ENCODE peak calls at places on chromosomes 4 and X, in four cellular contexts. One of them, this sample, is unnamed.

GRCh38 chr4:161546902-161547301 is 616.9 kb downstream of the FSTL5 start:
- DNase-seq in PC-3: no peak
- DNase-seq in SK-N-SH: no peak
- DNase-seq in HCT116: no peak
- DNase-seq in this sample: no peak

GRCh38 chr4:162409048-162409447 is 245.2 kb upstream of the FSTL5 start:
- DNase-seq in SK-N-SH: no peak
- DNase-seq in PC-3: no peak
- DNase-seq in HCT116: no peak
- DNase-seq in this sample: no peak

GRCh38 chr4:86235549-86235948 is 124.3 kb downstream of the MAPK10 start:
- DNase-seq in PC-3: no peak
- DNase-seq in HCT116: no peak
- DNase-seq in SK-N-SH: no peak
- DNase-seq in this sample: no peak

GRCh38 chrX:40471965-40472648 is 108.7 kb upstream of the ATP6AP2 start:
- DNase-seq in SK-N-SH: peak
- DNase-seq in PC-3: peak
- DNase-seq in HCT116: no peak
- DNase-seq in this sample: peak

GRCh38 chrX:24375732-24376131 is 15.3 kb downstream of the SUPT20HL1 start:
- DNase-seq in HCT116: no peak
- DNase-seq in PC-3: no peak
- DNase-seq in SK-N-SH: no peak
- DNase-seq in this sample: no peak

GRCh38 chr4:21888195-21888976 is 60.2 kb downstream of the KCNIP4 start:
- DNase-seq in SK-N-SH: no peak
- DNase-seq in HCT116: no peak
- DNase-seq in PC-3: peak
- DNase-seq in this sample: peak

GRCh38 chrX:1012678-1013300 is 199.7 kb downstream of the CRLF2 start:
- DNase-seq in SK-N-SH: no peak
- DNase-seq in HCT116: no peak
- DNase-seq in PC-3: no peak
- DNase-seq in this sample: no peak

GRCh38 chr4:32161382-32161781 is 1441.2 kb downstream of the PCDH7 start:
- DNase-seq in SK-N-SH: no peak
- DNase-seq in PC-3: peak
- DNase-seq in HCT116: no peak
- DNase-seq in this sample: no peak

GRCh38 chrX:153580700-153581386 is 18.1 kb downstream of the CCNQ start:
- DNase-seq in HCT116: no peak
- DNase-seq in PC-3: no peak
- DNase-seq in SK-N-SH: no peak
- DNase-seq in this sample: no peak

GRCh38 chr4:74365761-74366160 is 816 bp downstream of the EREG start:
- DNase-seq in SK-N-SH: peak
- DNase-seq in PC-3: no peak
- DNase-seq in HCT116: no peak
- DNase-seq in this sample: no peak

GRCh38 chrX:115067812-115068211 is 50.4 kb upstream of the IL13RA2 start:
- DNase-seq in PC-3: no peak
- DNase-seq in SK-N-SH: no peak
- DNase-seq in HCT116: no peak
- DNase-seq in this sample: no peak

GRCh38 chr4:9847971-9848764 is 66.7 kb downstream of the DRD5 start:
- DNase-seq in HCT116: no peak
- DNase-seq in PC-3: no peak
- DNase-seq in SK-N-SH: no peak
- DNase-seq in this sample: no peak

GRCh38 chr4:138953962-138954371 is 61.6 kb upstream of the NOCT start:
- DNase-seq in SK-N-SH: no peak
- DNase-seq in HCT116: no peak
- DNase-seq in PC-3: peak
- DNase-seq in this sample: no peak

GRCh38 chrX:106875151-106875550 is 28.0 kb downstream of the RIPPLY1 start:
- DNase-seq in HCT116: no peak
- DNase-seq in PC-3: no peak
- DNase-seq in SK-N-SH: no peak
- DNase-seq in this sample: no peak

GRCh38 chr4:121140712-121141111 is 23.4 kb downstream of the TNIP3 start:
- DNase-seq in PC-3: no peak
- DNase-seq in SK-N-SH: no peak
- DNase-seq in HCT116: no peak
- DNase-seq in this sample: no peak

GRCh38 chr4:184792950-184793555 is 32.7 kb downstream of the ACSL1 start:
- DNase-seq in SK-N-SH: no peak
- DNase-seq in HCT116: peak
- DNase-seq in PC-3: peak
- DNase-seq in this sample: no peak

GRCh38 chr4:157978680-157979361 is 194.0 kb downstream of the GASK1B start:
- DNase-seq in PC-3: peak
- DNase-seq in SK-N-SH: peak
- DNase-seq in HCT116: peak
- DNase-seq in this sample: peak

GRCh38 chrX:70042399-70043371 is 7.1 kb downstream of the AWAT2 start:
- DNase-seq in SK-N-SH: no peak
- DNase-seq in HCT116: peak
- DNase-seq in PC-3: peak
- DNase-seq in this sample: no peak

GRCh38 chr4:118033148-118034060 is 882 bp upstream of the NDST3 start:
- DNase-seq in HCT116: peak
- DNase-seq in SK-N-SH: peak
- DNase-seq in PC-3: peak
- DNase-seq in this sample: no peak

GRCh38 chrX:9189286-9189685 is 155.4 kb upstream of the FAM9B start:
- DNase-seq in PC-3: no peak
- DNase-seq in SK-N-SH: no peak
- DNase-seq in HCT116: no peak
- DNase-seq in this sample: no peak

GRCh38 chr4:101914761-101915160 is 124.2 kb downstream of the BANK1 start:
- DNase-seq in HCT116: no peak
- DNase-seq in SK-N-SH: no peak
- DNase-seq in PC-3: no peak
- DNase-seq in this sample: no peak

GRCh38 chrX:129233791-129234190 is 289.5 kb downstream of the SMARCA1 start:
- DNase-seq in PC-3: no peak
- DNase-seq in HCT116: no peak
- DNase-seq in SK-N-SH: no peak
- DNase-seq in this sample: no peak

GRCh38 chr4:176489001-176489400 is 169.2 kb downstream of the SPCS3 start:
- DNase-seq in SK-N-SH: no peak
- DNase-seq in HCT116: no peak
- DNase-seq in PC-3: no peak
- DNase-seq in this sample: no peak

GRCh38 chr4:2280531-2281300 is 18.8 kb upstream of the MXD4 start:
- DNase-seq in SK-N-SH: no peak
- DNase-seq in PC-3: no peak
- DNase-seq in HCT116: no peak
- DNase-seq in this sample: no peak
- TF ChIP-seq CTCF in SK-N-SH: peak
- TF ChIP-seq CTCF in PC-3: peak
- TF ChIP-seq CTCF in HCT116: no peak
- TF ChIP-seq CTCF in this sample: no peak

GRCh38 chr4:24971192-24971591 is 58.4 kb upstream of the CCDC149 start:
- DNase-seq in HCT116: no peak
- DNase-seq in SK-N-SH: no peak
- DNase-seq in PC-3: peak
- DNase-seq in this sample: no peak
- TF ChIP-seq EZH2phosphoT487 in HCT116: no peak
- TF ChIP-seq EZH2phosphoT487 in SK-N-SH: no peak
- TF ChIP-seq EZH2phosphoT487 in PC-3: no peak
- TF ChIP-seq EZH2phosphoT487 in this sample: no peak

GRCh38 chrX:50211510-50211909 is 6.9 kb downstream of the CCNB3 start:
- DNase-seq in SK-N-SH: no peak
- DNase-seq in PC-3: peak
- DNase-seq in HCT116: no peak
- DNase-seq in this sample: no peak
- TF ChIP-seq CTCF in SK-N-SH: peak
- TF ChIP-seq CTCF in PC-3: peak
- TF ChIP-seq CTCF in HCT116: peak
- TF ChIP-seq CTCF in this sample: no peak

GRCh38 chr4:187366530-187367279 is 628.9 kb upstream of the ZFP42 start:
- DNase-seq in HCT116: no peak
- DNase-seq in SK-N-SH: no peak
- DNase-seq in PC-3: no peak
- DNase-seq in this sample: no peak

DNA sequence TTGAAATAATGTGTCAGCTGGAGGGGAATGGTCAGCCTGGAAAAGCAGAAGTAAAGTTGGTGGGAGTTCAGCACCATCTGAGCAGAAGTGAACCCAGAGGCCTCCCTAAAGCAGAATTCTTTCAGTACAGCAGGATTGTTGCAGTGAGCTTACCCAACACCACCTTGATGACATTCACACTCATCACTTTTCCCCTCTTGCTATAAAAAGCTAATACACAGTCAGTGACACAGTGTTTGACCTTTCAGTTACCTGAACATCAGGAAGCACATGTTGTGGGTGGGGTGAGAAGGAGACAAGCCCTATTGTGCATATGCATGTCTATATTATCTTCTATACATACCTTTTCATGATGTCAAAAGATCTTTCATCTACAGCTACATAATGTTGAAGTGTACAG is 624.7 kb upstream of the ZFP42 start:
- DNase-seq in PC-3: no peak
- DNase-seq in SK-N-SH: no peak
- DNase-seq in HCT116: no peak
- DNase-seq in this sample: peak
- TF ChIP-seq EZH2phosphoT487 in PC-3: no peak
- TF ChIP-seq EZH2phosphoT487 in SK-N-SH: no peak
- TF ChIP-seq EZH2phosphoT487 in HCT116: no peak
- TF ChIP-seq EZH2phosphoT487 in this sample: no peak

DNA sequence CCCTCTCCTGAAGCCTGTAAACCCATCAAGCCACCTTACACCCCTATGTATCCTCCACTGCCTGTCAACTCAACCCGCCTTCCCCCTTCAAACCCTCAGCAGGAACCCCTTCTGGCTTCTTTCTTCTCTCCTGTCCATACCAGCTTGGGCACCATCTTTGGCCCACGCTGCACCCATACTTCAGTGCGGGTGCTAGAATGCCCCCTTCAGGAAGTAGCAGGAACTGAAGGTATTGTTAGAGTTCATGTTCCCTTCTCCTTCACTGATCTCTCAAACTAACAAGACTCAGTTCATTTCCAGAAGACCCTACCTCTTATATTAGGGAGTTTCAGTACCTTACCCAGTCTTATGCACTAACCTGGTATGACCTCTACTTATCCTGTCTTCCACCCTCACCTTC is 1.5 kb upstream of the UGT2B17 start:
- DNase-seq in PC-3: no peak
- DNase-seq in HCT116: no peak
- DNase-seq in SK-N-SH: no peak
- DNase-seq in this sample: no peak
- TF ChIP-seq CTCF in PC-3: peak
- TF ChIP-seq CTCF in HCT116: peak
- TF ChIP-seq CTCF in SK-N-SH: no peak
- TF ChIP-seq CTCF in this sample: peak

DNA sequence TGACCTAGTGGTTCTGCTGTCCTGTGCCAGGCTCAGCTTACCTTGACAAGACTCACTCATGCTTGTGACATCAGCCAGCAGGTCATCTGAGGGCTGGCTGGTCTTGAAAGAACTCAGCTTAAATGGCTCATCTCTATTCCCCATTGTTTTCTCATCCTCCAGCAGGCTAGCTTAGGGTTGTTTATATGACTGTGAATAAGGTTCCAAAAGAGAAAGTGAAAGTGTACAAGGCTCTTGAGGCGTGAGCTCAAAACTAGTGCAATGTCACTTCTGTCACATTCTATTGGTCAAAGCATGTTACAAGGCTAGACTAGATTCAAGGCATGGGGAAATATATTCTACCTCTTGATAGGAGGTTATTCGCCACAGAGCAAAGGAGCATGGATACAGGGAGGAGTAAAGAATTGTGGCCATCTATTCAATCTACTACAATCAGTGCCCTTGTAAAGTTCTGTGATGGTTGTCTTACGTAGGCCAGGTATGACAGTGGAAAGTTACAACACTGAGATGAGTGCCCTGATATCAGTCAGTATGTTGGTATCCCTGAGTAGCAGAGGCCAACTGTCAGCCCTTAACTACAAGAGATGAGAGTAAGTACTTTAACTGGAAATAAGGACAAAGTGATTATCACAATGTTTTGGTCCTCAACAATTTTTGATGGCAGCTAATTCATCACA is 19.8 kb upstream of the TMLHE start:
- DNase-seq in SK-N-SH: no peak
- DNase-seq in PC-3: no peak
- DNase-seq in HCT116: no peak
- DNase-seq in this sample: peak
- TF ChIP-seq EZH2phosphoT487 in SK-N-SH: no peak
- TF ChIP-seq EZH2phosphoT487 in PC-3: no peak
- TF ChIP-seq EZH2phosphoT487 in HCT116: no peak
- TF ChIP-seq EZH2phosphoT487 in this sample: no peak

GRCh38 chr4:16268290-16268689 is 42.0 kb upstream of the TAPT1 start:
- DNase-seq in HCT116: no peak
- DNase-seq in PC-3: no peak
- DNase-seq in SK-N-SH: no peak
- DNase-seq in this sample: no peak

GRCh38 chr4:16265820-16266219 is 39.5 kb upstream of the TAPT1 start:
- DNase-seq in SK-N-SH: no peak
- DNase-seq in HCT116: no peak
- DNase-seq in PC-3: no peak
- DNase-seq in this sample: no peak

GRCh38 chr4:16267639-16268038 is 41.4 kb upstream of the TAPT1 start:
- DNase-seq in SK-N-SH: no peak
- DNase-seq in HCT116: no peak
- DNase-seq in PC-3: no peak
- DNase-seq in this sample: no peak

GRCh38 chr4:16269742-16270522 is 43.7 kb upstream of the TAPT1 start:
- DNase-seq in PC-3: peak
- DNase-seq in HCT116: no peak
- DNase-seq in SK-N-SH: no peak
- DNase-seq in this sample: no peak

DNA sequence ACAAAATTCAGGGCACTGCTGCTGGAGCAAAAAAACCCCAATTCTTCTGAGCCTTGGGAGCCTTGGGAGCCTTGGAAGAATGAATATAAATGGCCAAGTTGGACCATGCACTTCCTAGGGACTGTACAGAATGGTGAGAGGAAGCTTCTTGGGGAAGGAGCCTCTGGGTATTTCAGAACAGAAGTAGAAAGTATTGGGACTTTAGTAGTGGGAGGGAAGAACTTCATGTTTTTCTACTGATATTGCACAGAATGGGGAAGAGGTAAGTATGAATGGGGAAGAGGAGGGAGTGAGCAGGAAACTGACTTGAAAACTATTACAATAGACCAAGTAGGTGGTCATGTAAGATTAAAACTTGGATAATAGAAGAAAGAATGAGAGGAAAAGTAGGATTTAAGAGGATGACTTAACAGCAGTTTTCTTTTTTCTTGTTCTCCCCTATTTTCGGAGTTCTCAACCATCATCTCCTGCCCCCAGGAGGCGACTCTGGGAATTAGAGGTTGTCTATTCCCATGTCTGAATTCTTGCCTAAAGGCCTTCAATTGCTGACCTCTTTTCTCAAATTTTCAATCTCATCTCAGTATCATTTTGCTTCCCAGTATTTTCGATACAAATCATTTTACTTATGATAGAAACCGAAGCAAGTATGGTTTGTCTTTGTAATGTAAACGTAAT is 44.5 kb upstream of the TAPT1 start:
- DNase-seq in PC-3: peak
- DNase-seq in SK-N-SH: no peak
- DNase-seq in HCT116: no peak
- DNase-seq in this sample: no peak
- TF ChIP-seq CTCF in PC-3: peak
- TF ChIP-seq CTCF in SK-N-SH: peak
- TF ChIP-seq CTCF in HCT116: peak
- TF ChIP-seq CTCF in this sample: peak

GRCh38 chr4:113101669-113102068 is 52.2 kb downstream of the ANK2 start:
- DNase-seq in PC-3: peak
- DNase-seq in SK-N-SH: no peak
- DNase-seq in HCT116: no peak
- DNase-seq in this sample: no peak
- TF ChIP-seq EZH2phosphoT487 in PC-3: no peak
- TF ChIP-seq EZH2phosphoT487 in SK-N-SH: no peak
- TF ChIP-seq EZH2phosphoT487 in HCT116: no peak
- TF ChIP-seq EZH2phosphoT487 in this sample: no peak